ENCODE peak calls at places on chromosomes 1 and 21, in six cellular contexts. U is esophagus muscularis mucosa, H is endodermal cell, V is AG04450, E is lower lobe of right lung, F is choroid plexus epithelial cell. B is an unnamed sample.

GRCh38 chr1:218330043-218330623 is 15.0 kb upstream of the TGFB2 start:
- DNase-seq in U (no peak), H (no peak), V (no peak), E (no peak), F (peak), B (peak)

GRCh38 chr1:187685338-187685737 is 856.6 kb downstream of the PLA2G4A start:
- DNase-seq in U (no peak), H (no peak), V (peak), E (no peak), F (peak), B (peak)

GRCh38 chr1:222552882-222553281 is 5.0 kb upstream of the HHIPL2 start:
- DNase-seq in U (no peak), H (no peak), V (no peak), E (no peak), F (no peak), B (no peak)

GRCh38 chr1:84603941-84604830 is 29.9 kb upstream of the CTBS start:
- DNase-seq in U (peak), H (peak), V (no peak), E (no peak), F (peak), B (peak)

GRCh38 chr1:203075249-203076030 is 10.4 kb downstream of the MYOG start:
- DNase-seq in U (no peak), H (peak), V (no peak), E (no peak), F (no peak), B (no peak)

GRCh38 chr1:89022167-89022959 is at the start of gene GBP3:
- DNase-seq in U (no peak), H (no peak), V (peak), E (no peak), F (peak), B (peak)

GRCh38 chr1:117959364-117959763 is 29.8 kb downstream of the WDR3 start:
- DNase-seq in U (no peak), H (no peak), V (no peak), E (no peak), F (peak), B (no peak)

GRCh38 chr1:109621402-109622101 is 1.9 kb downstream of the AMPD2 start:
- DNase-seq in U (peak), H (peak), V (no peak), E (no peak), F (no peak), B (no peak)

GRCh38 chr1:39294531-39294930 is 90.0 kb downstream of the MACF1 start:
- DNase-seq in U (no peak), H (no peak), V (no peak), E (no peak), F (no peak), B (peak)

GRCh38 chr1:8020032-8020431 is 6.1 kb downstream of the ERRFI1 start:
- DNase-seq in U (no peak), H (no peak), V (no peak), E (no peak), F (peak), B (peak)

GRCh38 chr1:18784523-18784833 is 75.0 kb downstream of the TAS1R2 start:
- DNase-seq in U (no peak), H (no peak), V (no peak), E (no peak), F (no peak), B (no peak)

GRCh38 chr1:10903421-10903820 is 107.0 kb upstream of the CASZ1 start:
- DNase-seq in U (no peak), H (no peak), V (no peak), E (no peak), F (no peak), B (no peak)

GRCh38 chr1:110606784-110607662 is 865 bp upstream of the KCNA2 start:
- DNase-seq in U (no peak), H (peak), V (no peak), E (no peak), F (peak), B (no peak)

GRCh38 chr1:180282401-180282800 is 52.3 kb downstream of the LHX4 start:
- DNase-seq in U (no peak), H (no peak), V (no peak), E (no peak), F (no peak), B (no peak)

GRCh38 chr1:67749263-67749843 is 64.4 kb downstream of the GADD45A start:
- DNase-seq in U (no peak), H (peak), V (no peak), E (no peak), F (no peak), B (no peak)

GRCh38 chr1:92030701-92031107 is 919 bp downstream of the EPHX4 start:
- DNase-seq in U (no peak), H (no peak), V (no peak), E (no peak), F (peak), B (peak)

GRCh38 chr1:166980818-166981217 is 5.5 kb upstream of the ILDR2 start:
- DNase-seq in U (no peak), H (no peak), V (no peak), E (no peak), F (no peak), B (no peak)

GRCh38 chr1:147851149-147851548 is 51.4 kb upstream of the GJA8 start:
- DNase-seq in U (no peak), H (no peak), V (no peak), E (no peak), F (peak), B (peak)

GRCh38 chr21:34974162-34974981 is 74.7 kb downstream of the RUNX1 start:
- DNase-seq in U (no peak), H (no peak), V (no peak), E (no peak), F (no peak), B (no peak)

GRCh38 chr1:169392406-169392805 is 24.4 kb downstream of the BLZF1 start:
- DNase-seq in U (no peak), H (peak), V (no peak), E (no peak), F (no peak), B (peak)

GRCh38 chr1:107357381-107357780 is 216.5 kb downstream of the NTNG1 start:
- DNase-seq in U (no peak), H (no peak), V (no peak), E (no peak), F (no peak), B (no peak)

GRCh38 chr1:12464627-12465056 is 153.4 kb downstream of the DHRS3 start:
- DNase-seq in U (peak), H (no peak), V (peak), E (peak), F (peak), B (peak)

GRCh38 chr21:45383615-45384201 is 21.3 kb upstream of the COL18A1 start:
- DNase-seq in U (no peak), H (peak), V (no peak), E (peak), F (no peak), B (no peak)

GRCh38 chr21:25097648-25098047 is 509.6 kb downstream of the MRPL39 start:
- DNase-seq in U (no peak), H (no peak), V (no peak), E (no peak), F (no peak), B (no peak)

GRCh38 chr1:93874025-93874651 is 4.9 kb downstream of the DNTTIP2 start:
- DNase-seq in U (no peak), H (no peak), V (no peak), E (no peak), F (peak), B (peak)

GRCh38 chr1:41874350-41874749 is 44.4 kb downstream of the HIVEP3 start:
- DNase-seq in U (no peak), H (peak), V (no peak), E (no peak), F (no peak), B (no peak)

GRCh38 chr1:241749041-241749798 is 97.1 kb downstream of the WDR64 start:
- DNase-seq in U (no peak), H (no peak), V (no peak), E (no peak), F (no peak), B (peak)

GRCh38 chr1:19405761-19406481 is 79.4 kb downstream of the CAPZB start:
- DNase-seq in U (no peak), H (no peak), V (no peak), E (no peak), F (peak), B (no peak)

GRCh38 chr1:20634594-20635084 is 1.4 kb downstream of the PINK1 start:
- DNase-seq in U (no peak), H (peak), V (no peak), E (peak), F (peak), B (peak)

GRCh38 chr1:229272164-229273158 is 1.6 kb downstream of the RAB4A start:
- DNase-seq in U (peak), H (no peak), V (no peak), E (no peak), F (no peak), B (no peak)

GRCh38 chr1:55717111-55717510 is 501.9 kb upstream of the USP24 start:
- DNase-seq in U (no peak), H (no peak), V (no peak), E (no peak), F (peak), B (no peak)

GRCh38 chr1:62295921-62296451 is 23.2 kb downstream of the KANK4 start:
- DNase-seq in U (no peak), H (no peak), V (no peak), E (no peak), F (peak), B (peak)

DNA sequence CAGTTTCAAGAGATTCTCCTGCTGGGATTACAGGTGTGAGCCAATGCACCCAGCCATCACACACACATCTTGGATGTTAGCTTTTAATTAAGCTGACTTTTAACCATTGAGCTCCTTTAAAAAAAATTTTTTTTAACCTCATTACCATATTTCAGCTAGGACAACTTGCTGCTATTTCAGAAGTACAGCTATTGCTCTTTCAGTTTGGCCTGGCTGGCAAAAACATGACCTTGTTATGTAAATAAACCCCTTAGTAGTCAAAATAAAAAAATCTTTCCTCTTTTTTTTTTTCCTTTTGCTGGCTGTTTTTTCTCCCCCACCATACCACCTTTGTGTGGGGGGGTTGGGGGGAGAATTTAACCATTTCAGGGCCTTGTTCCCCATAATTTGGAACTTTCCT is 49.9 kb downstream of the ZMYM1 start:
- DNase-seq in U (no peak), H (no peak), V (no peak), E (no peak), F (no peak), B (no peak)
- TF ChIP-seq CTCF in U (no peak), H (no peak), V (no peak), E (no peak), F (no peak), B (no peak)

DNA sequence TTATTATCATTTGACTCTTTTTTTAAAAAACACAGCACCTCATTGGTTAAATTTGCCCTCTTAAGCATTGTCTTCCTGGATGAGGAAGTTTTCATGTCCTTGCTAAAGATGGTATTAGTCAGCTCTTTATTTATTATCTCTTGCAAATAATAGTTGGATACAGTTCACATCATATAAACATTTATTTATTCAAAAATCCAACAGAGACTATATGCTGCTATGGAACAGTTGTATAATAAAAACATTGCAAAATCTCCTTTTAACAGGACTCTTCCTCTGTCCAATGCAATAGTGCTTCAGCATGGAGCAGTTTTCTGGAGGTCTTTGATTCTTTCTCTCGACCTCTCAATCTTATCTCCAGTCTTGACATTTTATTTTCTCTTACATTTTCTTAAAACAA is 49.5 kb upstream of the VCAM1 start:
- DNase-seq in U (no peak), H (no peak), V (peak), E (no peak), F (no peak), B (no peak)
- H3K4me3 ChIP-seq in U (no peak), H (no peak), V (no peak), E (no peak), F (no peak), B (no peak)

GRCh38 chr1:49995734-49996133 is 28.0 kb downstream of the AGBL4 start:
- DNase-seq in U (no peak), H (peak), V (no peak), E (no peak), F (no peak), B (no peak)
- TF ChIP-seq CTCF in U (no peak), H (peak), V (no peak), E (no peak), F (no peak), B (no peak)

GRCh38 chr1:26530898-26531598 is 1.5 kb downstream of the RPS6KA1 start:
- DNase-seq in U (no peak), H (peak), V (no peak), E (peak), F (peak), B (peak)
- H3K4me3 ChIP-seq in U (no peak), H (peak), V (no peak), E (peak), F (no peak), B (peak)

GRCh38 chr1:215517441-215517891 is 49.6 kb upstream of the KCTD3 start:
- DNase-seq in U (no peak), H (peak), V (peak), E (no peak), F (peak), B (peak)
- TF ChIP-seq CTCF in U (no peak), H (peak), V (peak), E (no peak), F (peak), B (peak)